ENCODE peak calls at places on chromosomes 12 and 14, in five cellular contexts. D, X, H, N and F are unnamed samples.

GRCh38 chr12:98064501-98064900 is 450.9 kb upstream of the TMPO start:
- DNase-seq in H (no peak), D (no peak), N (no peak), X (peak), F (no peak)

GRCh38 chr12:70919597-70920035 is 922 bp downstream of the PTPRR start:
- DNase-seq in X (no peak), H (no peak), N (peak), D (no peak), F (no peak)

GRCh38 chr12:58105225-58106119 is 164.1 kb downstream of the ATP23 start:
- DNase-seq in X (peak), H (no peak), N (no peak), D (no peak), F (no peak)

GRCh38 chr12:91172051-91172450 is 10.6 kb downstream of the DCN start:
- DNase-seq in X (no peak), D (no peak), H (no peak), N (no peak), F (no peak)

GRCh38 chr12:109451400-109451799 is 25.7 kb downstream of the KCTD10 start:
- DNase-seq in N (no peak), D (no peak), X (no peak), H (no peak), F (no peak)

GRCh38 chr12:28096649-28097048 is 93.6 kb upstream of the CCDC91 start:
- DNase-seq in N (no peak), X (no peak), H (no peak), D (no peak), F (no peak)

GRCh38 chr12:6890789-6891624 is 13.6 kb upstream of the LRRC23 start:
- DNase-seq in H (peak), N (peak), D (peak), X (peak), F (peak)

GRCh38 chr12:67909091-67909531 is 80.1 kb upstream of the IFNG-AS1 start:
- DNase-seq in X (peak), D (no peak), N (no peak), H (no peak), F (no peak)

GRCh38 chr12:33669349-33669748 is 229.7 kb upstream of the SYT10 start:
- DNase-seq in X (no peak), H (no peak), D (no peak), N (no peak), F (no peak)

GRCh38 chr14:90839024-90839888 is 23.0 kb upstream of the TTC7B start:
- DNase-seq in N (peak), D (no peak), H (no peak), X (no peak), F (no peak)

GRCh38 chr12:102957339-102958050 is at the start of gene ASCL1:
- DNase-seq in N (peak), X (peak), D (peak), H (no peak), F (no peak)

GRCh38 chr14:103315368-103315911 is 18.6 kb upstream of the EIF5 start:
- DNase-seq in X (peak), N (peak), H (peak), D (no peak), F (no peak)

GRCh38 chr14:99200654-99201005 is 71.4 kb downstream of the BCL11B start:
- DNase-seq in D (no peak), N (no peak), H (no peak), X (no peak), F (no peak)

GRCh38 chr14:22276913-22277816 is 311.9 kb downstream of the DAD1 start:
- DNase-seq in N (peak), X (no peak), H (no peak), D (no peak), F (no peak)

GRCh38 chr14:21868442-21869046 is 194.9 kb upstream of the OR4E1 start:
- DNase-seq in D (peak), H (no peak), X (peak), N (peak), F (peak)

GRCh38 chr14:53190938-53191337 is 37.8 kb upstream of the DDHD1 start:
- DNase-seq in N (no peak), H (no peak), D (no peak), X (peak), F (no peak)

GRCh38 chr14:102498678-102499265 is 10.8 kb downstream of the ANKRD9 start:
- DNase-seq in X (no peak), D (no peak), H (no peak), N (no peak), F (no peak)

GRCh38 chr14:50741571-50741970 is 73.5 kb upstream of the SAV1 start:
- DNase-seq in N (no peak), X (peak), D (no peak), H (no peak), F (no peak)

GRCh38 chr12:47777741-47778558 is 4.9 kb downstream of the SLC48A1 start:
- DNase-seq in H (no peak), D (peak), N (no peak), X (no peak), F (peak)

GRCh38 chr14:90677484-90678045 is 138.7 kb downstream of the TTC7B start:
- DNase-seq in X (peak), N (peak), H (no peak), D (no peak), F (no peak)

GRCh38 chr14:34710744-34711143 is 3.6 kb downstream of the CFL2 start:
- DNase-seq in N (no peak), H (no peak), X (no peak), D (no peak), F (no peak)

GRCh38 chr14:23042162-23042965 is at the start of gene PSMB11:
- DNase-seq in H (no peak), X (no peak), D (no peak), N (no peak), F (no peak)

GRCh38 chr14:37369446-37369845 is 171.7 kb downstream of the MIPOL1 start:
- DNase-seq in H (no peak), D (no peak), X (no peak), N (no peak), F (no peak)

GRCh38 chr12:47361389-47362031 is 281.8 kb upstream of the AMIGO2 start:
- DNase-seq in D (no peak), H (peak), N (no peak), X (peak), F (no peak)

GRCh38 chr14:22819191-22819988 is 4.2 kb upstream of the SLC7A7 start:
- DNase-seq in D (no peak), H (no peak), N (peak), X (peak), F (peak)

GRCh38 chr12:53770281-53770680 is 18.5 kb upstream of the CISTR start:
- DNase-seq in N (no peak), X (peak), D (no peak), H (no peak), F (no peak)

GRCh38 chr12:60100852-60101251 is 505.0 kb downstream of the SLC16A7 start:
- DNase-seq in X (peak), D (no peak), H (no peak), N (no peak), F (no peak)

GRCh38 chr12:122072031-122072970 is 6.3 kb upstream of the MLXIP start:
- DNase-seq in D (no peak), H (peak), N (peak), X (peak), F (peak)

GRCh38 chr12:24198070-24198469 is 248.6 kb upstream of the SOX5 start:
- DNase-seq in H (no peak), X (no peak), N (no peak), D (no peak), F (no peak)

GRCh38 chr12:117507547-117507946 is 146.1 kb upstream of the NOS1 start:
- DNase-seq in D (no peak), H (no peak), N (no peak), X (no peak), F (peak)

GRCh38 chr14:66401447-66402095 is 84.6 kb upstream of the CCDC196 start:
- DNase-seq in D (no peak), N (no peak), H (no peak), X (peak), F (no peak)

GRCh38 chr14:58637040-58637390 is 747 bp upstream of the DACT1 start:
- DNase-seq in D (peak), H (peak), N (peak), X (peak), F (peak)

GRCh38 chr14:100641274-100641860 is 54.1 kb upstream of the BEGAIN start:
- DNase-seq in D (no peak), X (no peak), N (no peak), H (no peak), F (no peak)

GRCh38 chr14:67837011-67837624 is 17.5 kb downstream of the RAD51B start:
- DNase-seq in D (no peak), X (peak), H (peak), N (peak), F (peak)

GRCh38 chr14:34018564-34019244 is 67.8 kb upstream of the EGLN3 start:
- DNase-seq in X (no peak), H (no peak), D (peak), N (no peak), F (no peak)

GRCh38 chr12:91335724-91336123 is 153.1 kb upstream of the DCN start:
- DNase-seq in N (no peak), X (no peak), D (no peak), H (no peak), F (no peak)

GRCh38 chr12:127588224-127588623 is 678.7 kb upstream of the TMEM132C start:
- DNase-seq in H (no peak), D (no peak), N (no peak), X (peak), F (no peak)
- H3K27ac ChIP-seq in H (no peak), D (no peak), N (no peak), X (no peak), F (no peak)

GRCh38 chr14:64294672-64295413 is 672 bp upstream of the ESR2 start:
- DNase-seq in X (peak), D (peak), N (peak), H (peak), F (peak)
- H3K27ac ChIP-seq in X (no peak), D (no peak), N (no peak), H (peak), F (peak)

DNA sequence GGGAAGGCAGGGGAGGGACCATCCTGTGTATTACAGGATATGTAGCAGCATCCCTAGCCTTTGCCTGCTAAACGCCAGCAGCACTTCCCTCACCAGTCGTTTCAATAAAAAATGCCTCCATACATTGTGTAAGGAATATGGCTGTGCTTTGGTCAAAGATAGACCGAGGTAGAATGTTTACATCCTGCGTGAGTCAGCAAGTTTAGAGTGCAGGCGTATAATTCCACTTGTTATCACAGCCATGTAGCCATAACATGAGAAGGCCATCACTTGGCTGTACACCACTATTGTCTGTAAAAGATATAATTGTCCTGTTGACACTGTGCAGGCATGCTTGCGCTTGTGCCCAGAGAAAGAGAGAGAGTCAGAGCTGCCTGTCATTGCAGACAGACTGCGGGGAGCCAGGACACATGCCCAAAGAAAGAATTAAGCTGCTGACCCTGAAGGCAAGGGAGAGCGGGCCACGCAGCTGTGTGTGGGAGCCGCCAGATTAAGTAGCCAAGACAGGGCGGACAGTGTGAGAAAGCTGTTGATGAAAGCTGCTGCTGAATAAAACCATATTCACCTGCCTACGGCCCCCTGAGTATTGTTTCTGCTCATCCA is 68.4 kb downstream of the CRACR2A start:
- DNase-seq in D (no peak), H (peak), N (no peak), X (no peak), F (no peak)
- H3K27ac ChIP-seq in D (no peak), H (no peak), N (no peak), X (no peak), F (no peak)

GRCh38 chr12:69880566-69880965 is 55.5 kb downstream of the MYRFL start:
- DNase-seq in N (no peak), D (no peak), X (peak), H (no peak), F (no peak)
- H3K27ac ChIP-seq in N (no peak), D (no peak), X (no peak), H (no peak), F (no peak)

GRCh38 chr12:110936367-110937103 is 16.2 kb upstream of the MYL2 start:
- DNase-seq in X (no peak), D (no peak), H (no peak), N (no peak), F (no peak)

GRCh38 chr12:110935588-110935987 is 15.2 kb upstream of the MYL2 start:
- DNase-seq in N (no peak), H (no peak), D (no peak), X (peak), F (no peak)

GRCh38 chr12:110933326-110933974 is 13.1 kb upstream of the MYL2 start:
- DNase-seq in D (no peak), N (no peak), X (no peak), H (no peak), F (no peak)

GRCh38 chr12:110932048-110932447 is 11.7 kb upstream of the MYL2 start:
- DNase-seq in X (no peak), H (no peak), D (no peak), N (no peak), F (no peak)

GRCh38 chr12:110934093-110934852 is 13.9 kb upstream of the MYL2 start:
- DNase-seq in H (no peak), X (peak), N (peak), D (no peak), F (no peak)
- H3K27ac ChIP-seq in H (no peak), X (peak), N (no peak), D (no peak), F (no peak)

GRCh38 chr12:75779891-75780501 is 251.6 kb downstream of the PHLDA1 start:
- DNase-seq in N (no peak), H (no peak), D (no peak), X (no peak), F (no peak)
- H3K27ac ChIP-seq in N (no peak), H (no peak), D (no peak), X (no peak), F (no peak)